ENCODE peak calls at places on chromosome 2, in ten cellular contexts. One of them, this sample, is unnamed.

GRCh38 chr2:64825831-64826496 is 163.2 kb upstream of the SLC1A4 start:
- DNase-seq in aorta: no peak
- DNase-seq in NCI-H510A treated with DMSO at 0.1 percent for 48 hours: no peak
- DNase-seq in heart right ventricle: no peak
- DNase-seq in RKO: no peak
- DNase-seq in kidney: no peak
- DNase-seq in nephron progenitor cell: no peak
- DNase-seq in amniotic stem cell: no peak
- DNase-seq in Kasumi-1: no peak
- DNase-seq in NCI-H460: no peak
- DNase-seq in this sample: no peak

GRCh38 chr2:102065675-102066252 is 74.0 kb downstream of the IL1R2 start:
- DNase-seq in aorta: no peak
- DNase-seq in NCI-H510A treated with DMSO at 0.1 percent for 48 hours: no peak
- DNase-seq in heart right ventricle: no peak
- DNase-seq in RKO: peak
- DNase-seq in kidney: peak
- DNase-seq in nephron progenitor cell: no peak
- DNase-seq in amniotic stem cell: no peak
- DNase-seq in Kasumi-1: no peak
- DNase-seq in NCI-H460: peak
- DNase-seq in this sample: peak

GRCh38 chr2:219464286-219465032 is 29.8 kb downstream of the SPEG start:
- DNase-seq in aorta: no peak
- DNase-seq in NCI-H510A treated with DMSO at 0.1 percent for 48 hours: no peak
- DNase-seq in heart right ventricle: no peak
- DNase-seq in RKO: no peak
- DNase-seq in kidney: peak
- DNase-seq in nephron progenitor cell: no peak
- DNase-seq in amniotic stem cell: no peak
- DNase-seq in Kasumi-1: no peak
- DNase-seq in NCI-H460: no peak
- DNase-seq in this sample: no peak

GRCh38 chr2:61340242-61340641 is 130.6 kb downstream of the USP34 start:
- DNase-seq in aorta: no peak
- DNase-seq in NCI-H510A treated with DMSO at 0.1 percent for 48 hours: no peak
- DNase-seq in heart right ventricle: no peak
- DNase-seq in RKO: peak
- DNase-seq in kidney: no peak
- DNase-seq in nephron progenitor cell: no peak
- DNase-seq in amniotic stem cell: no peak
- DNase-seq in Kasumi-1: no peak
- DNase-seq in NCI-H460: peak
- DNase-seq in this sample: peak

GRCh38 chr2:70994055-70994444 is 623 bp downstream of the TEX261 start:
- DNase-seq in aorta: no peak
- DNase-seq in NCI-H510A treated with DMSO at 0.1 percent for 48 hours: peak
- DNase-seq in heart right ventricle: no peak
- DNase-seq in RKO: peak
- DNase-seq in kidney: no peak
- DNase-seq in nephron progenitor cell: peak
- DNase-seq in amniotic stem cell: no peak
- DNase-seq in Kasumi-1: no peak
- DNase-seq in NCI-H460: no peak
- DNase-seq in this sample: no peak

GRCh38 chr2:102704531-102704930 is 57.3 kb upstream of the TMEM182 start:
- DNase-seq in aorta: no peak
- DNase-seq in NCI-H510A treated with DMSO at 0.1 percent for 48 hours: peak
- DNase-seq in heart right ventricle: no peak
- DNase-seq in RKO: no peak
- DNase-seq in kidney: no peak
- DNase-seq in nephron progenitor cell: no peak
- DNase-seq in amniotic stem cell: no peak
- DNase-seq in Kasumi-1: no peak
- DNase-seq in NCI-H460: no peak
- DNase-seq in this sample: no peak

GRCh38 chr2:165969227-165969626 is 15.7 kb upstream of the TTC21B start:
- DNase-seq in aorta: no peak
- DNase-seq in NCI-H510A treated with DMSO at 0.1 percent for 48 hours: no peak
- DNase-seq in heart right ventricle: no peak
- DNase-seq in RKO: no peak
- DNase-seq in kidney: no peak
- DNase-seq in nephron progenitor cell: no peak
- DNase-seq in amniotic stem cell: no peak
- DNase-seq in Kasumi-1: no peak
- DNase-seq in NCI-H460: no peak
- DNase-seq in this sample: no peak

GRCh38 chr2:151289972-151290335 is 486 bp upstream of the NMI start:
- DNase-seq in aorta: no peak
- DNase-seq in NCI-H510A treated with DMSO at 0.1 percent for 48 hours: no peak
- DNase-seq in heart right ventricle: peak
- DNase-seq in RKO: peak
- DNase-seq in kidney: no peak
- DNase-seq in nephron progenitor cell: no peak
- DNase-seq in amniotic stem cell: no peak
- DNase-seq in Kasumi-1: peak
- DNase-seq in NCI-H460: peak
- DNase-seq in this sample: peak

GRCh38 chr2:6441800-6442199 is 423.9 kb downstream of the CMPK2 start:
- DNase-seq in aorta: no peak
- DNase-seq in NCI-H510A treated with DMSO at 0.1 percent for 48 hours: no peak
- DNase-seq in heart right ventricle: no peak
- DNase-seq in RKO: no peak
- DNase-seq in kidney: no peak
- DNase-seq in nephron progenitor cell: no peak
- DNase-seq in amniotic stem cell: no peak
- DNase-seq in Kasumi-1: no peak
- DNase-seq in NCI-H460: no peak
- DNase-seq in this sample: no peak